ENCODE peak calls at places on chromosomes 4 and X, in six cellular contexts. U is IMR-90, P is HepG2, W is SK-N-SH, I is GM12878, R is K562. C is an unnamed sample.

GRCh38 chrX:73831500-73831899 is 268.5 kb downstream of the CHIC1 start:
- DNase-seq in U (no peak), P (no peak), W (no peak), I (no peak), R (no peak), C (no peak)

GRCh38 chr4:1241936-1242505 is 6.9 kb downstream of the CTBP1 start:
- DNase-seq in U (no peak), P (no peak), W (peak), I (no peak), R (no peak), C (no peak)

GRCh38 chr4:46850026-46850425 is 59.0 kb downstream of the COX7B2 start:
- DNase-seq in U (no peak), P (no peak), W (no peak), I (no peak), R (no peak), C (no peak)

GRCh38 chrX:40102393-40103381 is 4.9 kb upstream of the BCOR start:
- DNase-seq in U (no peak), P (no peak), W (no peak), I (no peak), R (no peak), C (no peak)

GRCh38 chr4:2141022-2141761 is 82.1 kb downstream of the NAT8L start:
- DNase-seq in U (no peak), P (no peak), W (no peak), I (peak), R (no peak), C (no peak)

GRCh38 chr4:24203896-24204295 is 314.0 kb upstream of the PPARGC1A start:
- DNase-seq in U (no peak), P (no peak), W (no peak), I (no peak), R (no peak), C (no peak)

GRCh38 chr4:179110356-179110755 is 1668.1 kb upstream of the AGA start:
- DNase-seq in U (peak), P (no peak), W (no peak), I (no peak), R (no peak), C (no peak)

GRCh38 chr4:16067515-16067914 is 16.3 kb downstream of the PROM1 start:
- DNase-seq in U (no peak), P (peak), W (no peak), I (no peak), R (no peak), C (no peak)

GRCh38 chr4:168883513-168883912 is 126.5 kb downstream of the CBR4 start:
- DNase-seq in U (peak), P (no peak), W (peak), I (no peak), R (no peak), C (no peak)

GRCh38 chrX:94524867-94525266 is 850.9 kb downstream of the FAM133A start:
- DNase-seq in U (no peak), P (no peak), W (peak), I (no peak), R (peak), C (no peak)

GRCh38 chr4:119300072-119300387 is 21.9 kb downstream of the FABP2 start:
- DNase-seq in U (peak), P (no peak), W (peak), I (peak), R (peak), C (no peak)

GRCh38 chrX:15848576-15848975 is 6.0 kb downstream of the AP1S2 start:
- DNase-seq in U (no peak), P (no peak), W (no peak), I (no peak), R (no peak), C (no peak)

GRCh38 chr4:171342646-171343045 is 470.6 kb upstream of the GALNTL6 start:
- DNase-seq in U (no peak), P (no peak), W (no peak), I (no peak), R (no peak), C (no peak)

GRCh38 chrX:14027511-14028019 is 2.1 kb downstream of the GEMIN8 start:
- DNase-seq in U (peak), P (peak), W (no peak), I (peak), R (no peak), C (no peak)

GRCh38 chrX:134717698-134718328 is 59.5 kb upstream of the PLAC1 start:
- DNase-seq in U (peak), P (no peak), W (no peak), I (no peak), R (no peak), C (no peak)

GRCh38 chrX:51496501-51497291 is at the start of gene NUDT11:
- DNase-seq in U (peak), P (no peak), W (peak), I (no peak), R (peak), C (peak)

GRCh38 chr4:76753814-76754213 is 144.1 kb downstream of the SOWAHB start:
- DNase-seq in U (peak), P (no peak), W (no peak), I (no peak), R (no peak), C (no peak)

GRCh38 chrX:16604300-16604699 is 45.7 kb upstream of the S100G start:
- DNase-seq in U (no peak), P (no peak), W (no peak), I (no peak), R (no peak), C (no peak)

GRCh38 chrX:103376118-103376978 is at the start of gene BEX3:
- DNase-seq in U (peak), P (peak), W (peak), I (no peak), R (no peak), C (peak)

GRCh38 chrX:2507904-2508630 is 7.3 kb upstream of the DHRSX start:
- DNase-seq in U (no peak), P (no peak), W (no peak), I (no peak), R (no peak), C (no peak)

GRCh38 chr4:182192511-182193181 is 50.6 kb upstream of the TENM3 start:
- DNase-seq in U (peak), P (no peak), W (no peak), I (no peak), R (no peak), C (no peak)

GRCh38 chrX:139967300-139967699 is 2.0 kb upstream of the CXorf66 start:
- DNase-seq in U (no peak), P (peak), W (peak), I (no peak), R (peak), C (no peak)

GRCh38 chr4:2263701-2264321 is 1.9 kb upstream of the MXD4 start:
- DNase-seq in U (no peak), P (no peak), W (no peak), I (no peak), R (no peak), C (no peak)

GRCh38 chr4:184536881-184537248 is 62.5 kb upstream of the IRF2 start:
- DNase-seq in U (no peak), P (no peak), W (no peak), I (no peak), R (peak), C (no peak)

GRCh38 chr4:64625438-64625837 is 216.2 kb upstream of the TECRL start:
- DNase-seq in U (no peak), P (no peak), W (no peak), I (no peak), R (no peak), C (no peak)

GRCh38 chr4:24219171-24219570 is 329.3 kb upstream of the PPARGC1A start:
- DNase-seq in U (peak), P (no peak), W (no peak), I (no peak), R (no peak), C (no peak)

GRCh38 chr4:53518807-53519206 is 72.5 kb downstream of the LNX1 start:
- DNase-seq in U (no peak), P (no peak), W (no peak), I (no peak), R (no peak), C (no peak)

GRCh38 chrX:40504801-40505605 is 75.8 kb upstream of the ATP6AP2 start:
- DNase-seq in U (peak), P (no peak), W (no peak), I (peak), R (no peak), C (no peak)

GRCh38 chr4:49032440-49033161 is 46.5 kb downstream of the CWH43 start:
- DNase-seq in U (peak), P (peak), W (peak), I (no peak), R (peak), C (no peak)

GRCh38 chrX:121308276-121308805 is 260.9 kb downstream of the GLUD2 start:
- DNase-seq in U (no peak), P (peak), W (peak), I (peak), R (no peak), C (no peak)

GRCh38 chr4:182143086-182143821 is 99.9 kb upstream of the TENM3 start:
- DNase-seq in U (peak), P (no peak), W (no peak), I (no peak), R (no peak), C (no peak)

GRCh38 chr4:141926414-141926813 is 290.0 kb downstream of the IL15 start:
- DNase-seq in U (no peak), P (no peak), W (peak), I (no peak), R (no peak), C (no peak)

GRCh38 chrX:9160698-9161329 is 126.9 kb upstream of the FAM9B start:
- DNase-seq in U (no peak), P (no peak), W (no peak), I (no peak), R (no peak), C (no peak)

GRCh38 chrX:132043977-132044376 is 20.9 kb downstream of the STK26 start:
- DNase-seq in U (no peak), P (no peak), W (no peak), I (no peak), R (no peak), C (no peak)

GRCh38 chrX:23434356-23434884 is 99.8 kb downstream of the PTCHD1 start:
- DNase-seq in U (peak), P (no peak), W (no peak), I (no peak), R (no peak), C (no peak)

GRCh38 chr4:140152760-140153418 is 1.1 kb downstream of the MAML3 start:
- DNase-seq in U (peak), P (no peak), W (peak), I (no peak), R (peak), C (no peak)

GRCh38 chr4:178080312-178080711 is 638.1 kb upstream of the AGA start:
- DNase-seq in U (no peak), P (no peak), W (no peak), I (no peak), R (no peak), C (no peak)

GRCh38 chr4:10461091-10461849 is 4.0 kb upstream of the ZNF518B start:
- DNase-seq in U (peak), P (no peak), W (peak), I (peak), R (peak), C (peak)

GRCh38 chrX:41241962-41242361 is 92.0 kb upstream of the DDX3X start:
- DNase-seq in U (no peak), P (no peak), W (no peak), I (no peak), R (no peak), C (no peak)

GRCh38 chr4:121851354-121851753 is 18.9 kb downstream of the BBS7 start:
- DNase-seq in U (no peak), P (no peak), W (no peak), I (no peak), R (no peak), C (no peak)
- H2AFZ ChIP-seq in U (no peak), P (no peak), W (no peak), I (no peak), R (no peak), C (no peak)

DNA sequence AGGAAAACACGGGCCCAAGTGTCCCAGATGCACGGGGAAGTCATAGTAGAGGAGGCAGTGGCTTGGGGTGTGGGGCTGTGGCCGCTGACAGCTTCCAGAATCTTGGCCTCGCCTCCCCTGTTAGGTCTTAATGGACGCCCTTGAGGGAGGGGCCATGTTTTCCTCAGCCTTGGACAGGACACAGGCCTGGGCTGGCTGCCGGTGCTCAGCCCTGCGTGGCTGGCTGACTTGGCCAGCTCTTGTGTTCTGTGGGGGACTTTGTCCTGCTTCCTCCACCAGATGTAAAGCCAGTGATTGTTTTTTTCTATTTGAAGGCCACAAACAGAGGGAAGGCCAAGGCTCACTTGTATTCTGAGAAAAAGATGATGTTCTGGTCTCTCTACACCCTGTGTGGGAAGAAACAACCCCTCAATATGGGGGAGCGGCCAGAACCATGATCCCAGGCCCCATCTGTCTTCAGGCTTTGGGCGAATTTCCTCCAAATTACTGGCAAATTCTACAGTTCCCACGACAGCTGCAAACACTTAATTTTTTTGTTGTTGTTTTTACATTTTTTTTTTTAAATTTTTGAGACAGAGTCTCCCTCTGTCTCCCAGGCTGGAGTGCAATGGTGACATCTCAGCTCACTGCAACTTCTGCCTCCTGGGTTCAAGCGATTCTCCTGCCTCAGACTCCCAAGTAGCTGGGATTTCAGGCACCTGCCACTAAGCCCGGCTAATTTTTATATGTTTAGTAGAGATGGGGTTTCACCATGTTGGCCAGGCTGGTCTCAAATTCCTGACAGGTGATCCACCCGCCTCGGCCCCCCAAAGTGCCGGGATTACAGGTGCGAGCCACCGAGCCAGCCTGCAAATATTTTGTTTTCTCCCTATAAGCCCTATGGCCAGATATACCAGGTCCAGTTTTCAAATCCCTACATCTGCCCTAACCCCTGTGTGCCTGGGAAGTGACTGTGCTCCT is 71.4 kb downstream of the HTRA3 start:
- DNase-seq in U (no peak), P (no peak), W (no peak), I (no peak), R (no peak), C (no peak)
- TF ChIP-seq RFX5 in U (no peak), P (no peak), W (no peak), I (no peak), R (no peak), C (no peak)

GRCh38 chr4:122221322-122221721 is 69.2 kb downstream of the BLTP1 start:
- DNase-seq in U (no peak), P (no peak), W (no peak), I (no peak), R (no peak), C (no peak)

GRCh38 chr4:122229857-122230256 is 77.7 kb downstream of the BLTP1 start:
- DNase-seq in U (no peak), P (no peak), W (no peak), I (no peak), R (no peak), C (no peak)

GRCh38 chr4:122227202-122227601 is 75.1 kb downstream of the BLTP1 start:
- DNase-seq in U (no peak), P (no peak), W (no peak), I (no peak), R (no peak), C (no peak)

GRCh38 chr4:122219356-122219755 is 67.2 kb downstream of the BLTP1 start:
- DNase-seq in U (no peak), P (no peak), W (no peak), I (no peak), R (no peak), C (no peak)

DNA sequence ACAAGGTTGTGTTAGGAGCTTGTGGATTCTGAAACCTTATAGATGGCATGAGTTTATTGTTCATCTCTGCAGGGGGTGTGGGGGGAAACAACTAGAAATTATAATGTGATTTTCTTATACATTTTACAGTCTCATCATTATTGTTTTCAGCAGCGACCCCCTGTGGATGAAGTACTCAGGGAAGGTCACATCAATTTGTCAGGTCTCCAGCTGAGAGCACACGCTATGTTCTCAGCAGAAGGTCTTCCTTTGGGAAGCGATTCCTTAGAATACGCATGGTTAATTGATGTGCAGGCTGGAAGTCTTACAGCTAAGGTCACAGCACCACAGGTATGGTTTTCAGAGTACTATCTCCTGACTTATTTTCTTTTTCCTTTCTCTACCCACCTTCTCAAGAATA is 72.2 kb downstream of the BLTP1 start:
- DNase-seq in U (peak), P (no peak), W (no peak), I (no peak), R (peak), C (no peak)
- H2AFZ ChIP-seq in U (no peak), P (no peak), W (no peak), I (no peak), R (no peak), C (no peak)

DNA sequence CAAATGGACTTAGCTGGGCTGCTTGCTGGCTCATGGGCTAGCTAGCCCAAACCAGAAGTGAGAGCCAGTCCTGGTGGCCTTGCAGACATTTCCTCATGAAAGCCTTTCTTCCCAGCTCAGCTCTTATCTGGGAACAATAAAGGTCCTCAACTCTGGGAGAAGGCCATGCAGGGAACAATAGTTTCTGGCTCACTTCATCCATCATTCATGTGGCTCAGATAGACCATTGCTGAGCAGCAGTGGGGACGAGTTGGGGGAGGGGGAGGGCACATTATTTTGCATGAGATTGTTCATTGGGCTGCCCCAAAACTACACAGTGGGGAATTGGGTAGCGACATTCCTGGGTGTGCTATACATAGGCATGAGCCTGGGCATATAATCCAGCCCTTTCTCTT is 47.6 kb downstream of the NHSL2 start:
- DNase-seq in U (no peak), P (no peak), W (no peak), I (no peak), R (no peak), C (no peak)
- TF ChIP-seq RFX5 in U (no peak), P (no peak), W (no peak), I (no peak), R (no peak), C (no peak)

GRCh38 chr4:164383187-164384181 is 370.4 kb upstream of the SMIM31 start:
- DNase-seq in U (peak), P (no peak), W (peak), I (no peak), R (no peak), C (peak)
- H2AFZ ChIP-seq in U (peak), P (no peak), W (no peak), I (no peak), R (no peak), C (peak)

GRCh38 chr4:41757521-41758156 is 9.1 kb upstream of the PHOX2B start:
- DNase-seq in U (no peak), P (no peak), W (no peak), I (no peak), R (no peak), C (peak)
- TF ChIP-seq RFX5 in U (no peak), P (no peak), W (no peak), I (no peak), R (no peak), C (no peak)

GRCh38 chr4:31086771-31087330 is 366.7 kb downstream of the PCDH7 start:
- DNase-seq in U (no peak), P (no peak), W (no peak), I (no peak), R (no peak), C (no peak)

GRCh38 chr4:31081375-31081774 is 361.2 kb downstream of the PCDH7 start:
- DNase-seq in U (peak), P (no peak), W (no peak), I (no peak), R (no peak), C (no peak)

GRCh38 chr4:31085736-31086135 is 365.6 kb downstream of the PCDH7 start:
- DNase-seq in U (no peak), P (no peak), W (no peak), I (no peak), R (no peak), C (no peak)

GRCh38 chr4:31083451-31083850 is 363.3 kb downstream of the PCDH7 start:
- DNase-seq in U (no peak), P (no peak), W (no peak), I (no peak), R (no peak), C (no peak)

DNA sequence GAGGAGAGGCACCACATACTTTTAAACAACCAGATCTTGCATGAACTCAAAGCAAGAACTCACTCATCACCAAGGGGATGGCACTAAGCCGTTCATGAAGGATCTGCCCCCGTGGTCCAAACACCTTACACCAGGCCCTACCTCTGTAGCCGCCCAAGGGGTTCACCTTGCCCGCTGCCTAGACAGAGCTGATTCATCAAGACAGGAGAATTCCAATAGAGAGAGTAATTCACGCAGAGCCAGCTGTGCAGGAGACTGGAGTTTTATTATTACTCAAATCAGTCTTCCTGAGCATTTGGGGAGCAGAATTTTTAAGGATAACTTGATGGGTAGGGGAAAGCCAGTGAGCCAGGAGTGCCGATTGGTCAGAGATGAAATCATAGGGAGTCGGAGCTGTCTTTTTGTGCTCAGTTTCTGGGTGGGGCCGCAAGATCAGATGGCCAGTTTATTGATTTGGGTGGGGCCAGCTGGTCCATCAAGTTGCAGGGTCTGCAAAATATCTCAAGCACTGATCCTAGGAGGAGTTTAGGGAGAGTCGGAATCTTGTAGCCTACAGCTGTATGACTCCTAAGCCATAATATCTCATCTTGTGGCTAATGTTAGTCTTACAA is 364.7 kb downstream of the PCDH7 start:
- DNase-seq in U (no peak), P (no peak), W (no peak), I (no peak), R (no peak), C (no peak)
- H2AFZ ChIP-seq in U (no peak), P (no peak), W (no peak), I (no peak), R (no peak), C (peak)

C was measured in H1.